ENCODE peak calls at places on chromosomes 6 and 20, in five cellular contexts. C, G, I, Q and P are unnamed samples.

GRCh38 chr6:44442235-44442634 is 54.7 kb downstream of the CDC5L start:
- DNase-seq in C (no peak), G (no peak), Q (no peak), I (no peak), P (no peak)

GRCh38 chr6:38687043-38687353 is 15.9 kb downstream of the GLO1 start:
- DNase-seq in I (no peak), C (no peak), Q (no peak), G (no peak), P (no peak)

GRCh38 chr6:157755032-157755751 is 67.9 kb upstream of the SNX9 start:
- DNase-seq in C (no peak), G (peak; percentile 42), Q (peak; percentile 34), I (peak; percentile 16), P (no peak)

GRCh38 chr6:71134929-71135642 is 153.5 kb upstream of the OGFRL1 start:
- DNase-seq in C (no peak), Q (no peak), I (no peak), G (no peak), P (no peak)

GRCh38 chr20:57880155-57880648 is 170.4 kb upstream of the PMEPA1 start:
- DNase-seq in Q (peak; percentile 95), I (peak; percentile 33), C (peak; percentile 42), G (no peak), P (no peak)

GRCh38 chr20:16601019-16601418 is 27.8 kb upstream of the KIF16B start:
- DNase-seq in C (no peak), Q (no peak), G (no peak), I (no peak), P (no peak)

GRCh38 chr6:37897321-37897720 is 77.8 kb downstream of the ZFAND3 start:
- DNase-seq in G (peak; percentile 79), Q (no peak), C (no peak), I (peak; percentile 87), P (no peak)

GRCh38 chr20:31607640-31608255 is 2.7 kb downstream of the ID1 start:
- DNase-seq in Q (peak; percentile 42), C (no peak), I (peak; percentile 51), G (peak; percentile 24), P (no peak)

GRCh38 chr6:83333500-83333899 is 97.4 kb downstream of the ME1 start:
- DNase-seq in I (no peak), C (no peak), G (no peak), Q (no peak), P (no peak)

GRCh38 chr6:169225131-169225576 is 28.5 kb downstream of the THBS2 start:
- DNase-seq in Q (no peak), C (no peak), G (no peak), I (no peak), P (no peak)

GRCh38 chr20:2206957-2207769 is 88.6 kb upstream of the TGM3 start:
- DNase-seq in G (peak; percentile 63), Q (peak; percentile 89), I (peak; percentile 54), C (peak; percentile 69), P (peak; percentile 47)

GRCh38 chr20:58986968-58987517 is 6.0 kb downstream of the NELFCD start:
- DNase-seq in G (no peak), C (no peak), I (no peak), Q (no peak), P (no peak)
- H3K36me3 ChIP-seq in G (peaks cover 65% of the 10 kb centered on the region), C (peaks cover 61% of the 10 kb centered on the region), I (peaks cover 14% of the 10 kb centered on the region), Q (peaks cover 57% of the 10 kb centered on the region), P (peaks cover 7% of the 10 kb centered on the region)

GRCh38 chr20:25285856-25286798 is 38.2 kb downstream of the PYGB start:
- DNase-seq in Q (no peak), I (no peak), G (no peak), C (peak; percentile 6), P (peak; percentile 3)
- H3K36me3 ChIP-seq in Q (peaks cover 98% of the 10 kb centered on the region), I (peaks cover 33% of the 10 kb centered on the region), G (peaks cover 87% of the 10 kb centered on the region), C (peaks cover 100% of the 10 kb centered on the region), P (peaks cover 4% of the 10 kb centered on the region)

DNA sequence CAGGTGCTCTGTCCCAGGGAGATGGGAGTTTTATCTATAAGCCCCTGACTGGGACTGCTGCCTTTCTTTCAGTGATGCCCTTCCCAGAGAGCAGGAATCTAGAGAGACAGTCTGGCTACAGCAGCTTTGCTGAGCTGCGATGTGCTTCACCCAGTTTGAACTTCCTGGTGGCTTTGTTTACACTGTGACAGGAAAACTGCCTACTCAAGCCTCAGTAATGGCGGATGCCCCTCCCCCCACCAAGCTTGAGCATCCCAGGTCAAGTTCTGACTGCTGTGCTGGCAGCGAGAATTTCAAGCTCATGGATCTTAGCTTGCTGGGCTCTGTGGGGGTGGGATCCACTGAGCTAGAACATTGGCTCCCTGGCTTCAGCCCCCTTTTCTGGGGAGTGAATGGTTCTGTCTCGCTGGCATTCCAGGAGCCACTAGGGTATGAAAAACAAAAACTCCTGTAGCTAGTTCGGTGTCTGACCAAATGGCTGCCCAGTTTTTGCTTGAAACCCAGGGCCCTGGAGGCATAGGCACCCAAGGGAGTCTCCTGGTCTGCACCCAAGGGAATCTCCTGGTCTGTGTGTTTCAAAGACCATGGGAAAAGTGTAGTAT is 90.9 kb upstream of the ESR1 start:
- DNase-seq in C (no peak), G (peak; percentile 56), Q (no peak), I (no peak), P (no peak)
- H3K36me3 ChIP-seq in C (no peaks in the 10 kb centered on the region), G (no peaks in the 10 kb centered on the region), Q (no peaks in the 10 kb centered on the region), I (no peaks in the 10 kb centered on the region), P (no peaks in the 10 kb centered on the region)

DNA sequence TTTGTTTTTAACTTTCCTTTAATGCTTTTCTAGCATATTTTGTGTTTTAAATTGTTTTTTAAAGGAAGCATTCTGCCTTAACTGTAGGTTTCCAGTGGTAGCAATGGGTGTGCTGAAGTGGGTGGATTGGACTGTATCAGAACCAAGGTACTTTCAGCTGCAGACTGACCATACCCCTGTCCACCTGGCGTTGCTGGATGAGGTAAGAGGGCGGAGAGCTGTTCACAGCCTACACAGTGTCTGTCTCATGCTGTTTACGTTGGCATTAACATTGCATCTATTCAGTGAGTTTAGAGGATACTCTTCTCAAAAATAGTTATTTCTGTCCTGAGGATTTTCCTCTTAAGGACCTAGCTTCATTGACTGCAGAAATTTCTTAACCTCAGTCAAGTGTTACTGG is 11.9 kb downstream of the NELFCD start:
- DNase-seq in C (no peak), I (no peak), G (no peak), Q (no peak), P (no peak)
- H3K36me3 ChIP-seq in C (peaks cover 100% of the 10 kb centered on the region), I (peaks cover 31% of the 10 kb centered on the region), G (peaks cover 90% of the 10 kb centered on the region), Q (peaks cover 99% of the 10 kb centered on the region), P (peaks cover 85% of the 10 kb centered on the region)

DNA sequence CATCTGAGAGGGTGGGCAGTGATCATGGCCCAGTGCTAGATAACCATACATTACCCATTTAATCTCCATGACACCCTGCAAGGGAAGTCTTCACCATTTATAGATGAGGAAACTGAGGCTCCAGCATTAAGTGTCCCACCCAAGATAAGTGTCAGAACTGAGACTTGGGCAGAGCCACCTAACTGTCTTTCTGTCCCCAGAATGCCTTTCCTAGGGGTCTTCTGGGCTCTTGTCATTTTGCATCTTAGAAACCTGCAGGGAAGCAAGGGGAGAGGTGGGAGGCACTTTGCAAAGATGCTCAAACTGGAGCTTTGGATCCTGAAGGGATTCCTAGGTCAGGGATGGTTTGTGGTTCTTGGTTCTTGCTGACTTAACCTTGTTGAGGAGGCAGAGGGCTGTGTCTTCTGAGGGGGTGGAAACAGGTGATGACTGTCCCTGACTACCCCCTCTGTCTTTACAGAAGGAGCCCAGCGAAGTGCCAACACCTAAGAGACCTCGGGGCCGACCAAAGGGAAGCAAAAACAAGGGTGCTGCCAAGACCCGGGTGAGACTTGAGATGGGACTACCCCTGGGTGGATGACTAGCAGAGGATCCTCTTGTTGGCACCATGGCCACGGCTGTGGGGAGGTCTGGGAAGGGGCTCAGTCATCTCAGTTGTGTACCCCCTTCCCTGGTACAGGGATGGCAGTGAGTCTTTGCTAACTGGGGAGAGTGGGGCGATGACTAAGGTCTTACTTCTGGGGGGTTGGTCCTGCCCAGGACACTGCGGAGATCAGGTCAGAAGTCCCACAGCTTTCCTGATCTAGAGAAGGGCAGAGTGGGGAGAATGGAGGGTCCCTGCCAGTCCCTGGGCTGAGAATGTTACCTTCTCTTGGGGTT is 5.8 kb downstream of the HMGA1 start:
- DNase-seq in I (no peak), Q (no peak), G (peak; percentile 44), C (no peak), P (no peak)
- H3K36me3 ChIP-seq in I (peaks cover 12% of the 10 kb centered on the region), Q (peaks cover 23% of the 10 kb centered on the region), G (peaks cover 57% of the 10 kb centered on the region), C (peaks cover 15% of the 10 kb centered on the region), P (no peaks in the 10 kb centered on the region)

GRCh38 chr6:75673885-75674284 is 72.2 kb downstream of the SENP6 start:
- DNase-seq in C (no peak), G (no peak), Q (no peak), I (no peak), P (no peak)

GRCh38 chr6:75676377-75676776 is 72.7 kb upstream of the MYO6 start:
- DNase-seq in C (no peak), Q (no peak), I (no peak), G (no peak), P (no peak)
- H3K36me3 ChIP-seq in C (peaks cover 82% of the 10 kb centered on the region), Q (peaks cover 86% of the 10 kb centered on the region), I (peaks cover 10% of the 10 kb centered on the region), G (peaks cover 34% of the 10 kb centered on the region), P (no peaks in the 10 kb centered on the region)

GRCh38 chr6:160065200-160065599 is 56.4 kb upstream of the SLC22A1 start:
- DNase-seq in C (no peak), Q (no peak), I (no peak), G (peak; percentile 78), P (no peak)
- H3K36me3 ChIP-seq in C (peaks cover 94% of the 10 kb centered on the region), Q (peaks cover 86% of the 10 kb centered on the region), I (peaks cover 32% of the 10 kb centered on the region), G (peaks cover 13% of the 10 kb centered on the region), P (peaks cover 94% of the 10 kb centered on the region)

GRCh38 chr6:56480246-56480645 is 162.4 kb downstream of the DST start:
- DNase-seq in I (no peak), G (peak; percentile 34), Q (no peak), C (no peak), P (no peak)
- H3K36me3 ChIP-seq in I (peaks cover 25% of the 10 kb centered on the region), G (peaks cover 31% of the 10 kb centered on the region), Q (peaks cover 78% of the 10 kb centered on the region), C (peaks cover 88% of the 10 kb centered on the region), P (peaks cover 87% of the 10 kb centered on the region)

GRCh38 chr6:127332383-127332961 is 10.9 kb downstream of the ECHDC1 start:
- DNase-seq in C (no peak), G (no peak), Q (no peak), I (no peak), P (no peak)

GRCh38 chr6:127328043-127328442 is 15.4 kb downstream of the ECHDC1 start:
- DNase-seq in C (no peak), Q (no peak), I (peak; percentile 82), G (no peak), P (no peak)
- H3K36me3 ChIP-seq in C (peaks cover 35% of the 10 kb centered on the region), Q (peaks cover 74% of the 10 kb centered on the region), I (peaks cover 4% of the 10 kb centered on the region), G (peaks cover 5% of the 10 kb centered on the region), P (peaks cover 8% of the 10 kb centered on the region)